ENCODE peak calls at places on chromosome 7, in five cellular contexts. J is fibroblast of lung, Q is psoas muscle, U is heart left ventricle, R is MM.1S. L is an unnamed sample.

GRCh38 chr7:28280516-28280915 is 99.9 kb upstream of the JAZF1 start:
- DNase-seq in R (no peak), U (no peak), J (no peak), Q (no peak), L (no peak)

GRCh38 chr7:50349963-50350944 is 45.7 kb downstream of the IKZF1 start:
- DNase-seq in J (no peak), R (no peak), Q (no peak), U (no peak), L (no peak)

GRCh38 chr7:141585592-141586510 is 34.6 kb downstream of the AGK start:
- DNase-seq in J (peak), Q (no peak), U (no peak), R (no peak), L (no peak)

GRCh38 chr7:20666444-20666843 is 51.0 kb downstream of the ABCB5 start:
- DNase-seq in U (no peak), Q (no peak), J (no peak), R (no peak), L (no peak)

GRCh38 chr7:26376208-26376917 is 84.7 kb downstream of the SNX10 start:
- DNase-seq in R (peak), Q (peak), U (peak), J (no peak), L (peak)

GRCh38 chr7:39673868-39674267 is 50.5 kb downstream of the RALA start:
- DNase-seq in J (no peak), U (no peak), Q (no peak), R (no peak), L (no peak)

GRCh38 chr7:44693641-44694313 is 54.9 kb upstream of the ZMIZ2 start:
- DNase-seq in Q (peak), J (peak), R (no peak), U (peak), L (no peak)

GRCh38 chr7:98086231-98086855 is 20.3 kb upstream of the LMTK2 start:
- DNase-seq in U (no peak), R (no peak), Q (no peak), J (no peak), L (no peak)

GRCh38 chr7:132098337-132098736 is 477.9 kb downstream of the PLXNA4 start:
- DNase-seq in Q (no peak), R (no peak), J (no peak), U (no peak), L (no peak)

GRCh38 chr7:7581531-7582179 is 15.0 kb downstream of the MIOS start:
- DNase-seq in J (no peak), U (no peak), R (no peak), Q (no peak), L (no peak)

GRCh38 chr7:80900583-80901576 is 18.0 kb downstream of the SEMA3C start:
- DNase-seq in R (no peak), U (no peak), J (peak), Q (no peak), L (no peak)

GRCh38 chr7:8260871-8261707 is 878 bp downstream of the ICA1 start:
- DNase-seq in J (peak), R (peak), Q (peak), U (peak), L (peak)

GRCh38 chr7:128006550-128007292 is 24.5 kb downstream of the LRRC4 start:
- DNase-seq in Q (no peak), U (no peak), J (no peak), R (no peak), L (no peak)

GRCh38 chr7:54183055-54183454 is 359.1 kb upstream of the VSTM2A start:
- DNase-seq in R (no peak), J (no peak), Q (no peak), U (no peak), L (no peak)

GRCh38 chr7:131183611-131184119 is 144.0 kb upstream of the MKLN1 start:
- DNase-seq in U (no peak), J (peak), Q (no peak), R (no peak), L (no peak)

GRCh38 chr7:25857376-25858067 is 294.5 kb upstream of the NFE2L3 start:
- DNase-seq in R (no peak), J (no peak), Q (peak), U (no peak), L (no peak)

GRCh38 chr7:80187279-80187678 is 52.6 kb downstream of the GNAI1 start:
- DNase-seq in Q (no peak), R (no peak), U (no peak), J (no peak), L (no peak)

GRCh38 chr7:91034459-91035368 is 229.5 kb upstream of the FZD1 start:
- DNase-seq in Q (no peak), U (peak), J (peak), R (peak), L (peak)

GRCh38 chr7:105587899-105588690 is 6.8 kb upstream of the EFCAB10 start:
- DNase-seq in Q (no peak), U (no peak), R (no peak), J (peak), L (no peak)

GRCh38 chr7:50838675-50839377 is 56.1 kb upstream of the GRB10 start:
- DNase-seq in R (no peak), J (peak), U (peak), Q (peak), L (no peak)

GRCh38 chr7:44383566-44383965 is 58.2 kb upstream of the CAMK2B start:
- DNase-seq in U (peak), Q (peak), R (no peak), J (peak), L (peak)

GRCh38 chr7:153902857-153903256 is 149.3 kb upstream of the DPP6 start:
- DNase-seq in U (no peak), J (no peak), R (no peak), Q (peak), L (no peak)

GRCh38 chr7:83486536-83486935 is 162.4 kb downstream of the SEMA3E start:
- DNase-seq in Q (no peak), U (no peak), R (no peak), J (no peak), L (no peak)

GRCh38 chr7:100085515-100085914 is 3.3 kb upstream of the COPS6 start:
- DNase-seq in U (no peak), J (no peak), R (no peak), Q (no peak), L (no peak)

GRCh38 chr7:138848056-138848975 is 50.3 kb upstream of the ATP6V0A4 start:
- DNase-seq in Q (no peak), U (no peak), J (peak), R (no peak), L (no peak)

GRCh38 chr7:74236284-74236683 is 17.9 kb downstream of the RFC2 start:
- DNase-seq in J (no peak), U (no peak), R (no peak), Q (no peak), L (no peak)
- H3K27ac ChIP-seq in J (no peak), U (no peak), R (no peak), Q (no peak), L (no peak)

GRCh38 chr7:152414779-152415178 is 21.0 kb downstream of the KMT2C start:
- DNase-seq in R (no peak), U (no peak), J (no peak), Q (no peak), L (no peak)

GRCh38 chr7:152406491-152406890 is 29.3 kb downstream of the KMT2C start:
- DNase-seq in R (no peak), Q (no peak), U (no peak), J (no peak), L (no peak)

DNA sequence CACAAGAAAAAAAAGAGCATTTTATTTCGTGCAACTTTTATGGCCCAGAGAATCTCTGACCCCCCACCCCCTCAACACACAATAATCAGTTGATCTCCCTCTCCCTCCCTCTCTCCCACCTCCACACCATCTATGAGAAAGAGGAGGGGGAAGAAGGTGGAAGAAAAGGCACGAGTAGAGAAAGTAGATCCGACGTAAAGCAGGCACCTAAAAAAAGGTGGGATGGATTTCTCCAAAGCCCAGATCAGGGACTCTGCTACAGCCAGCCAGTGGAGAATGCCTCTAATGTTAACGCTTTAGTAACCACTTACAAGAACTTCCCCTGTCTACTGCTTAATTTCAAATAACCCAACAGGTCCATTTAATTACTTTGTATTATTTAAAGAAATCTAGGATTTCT is 24.4 kb downstream of the KMT2C start:
- DNase-seq in J (no peak), R (no peak), Q (no peak), U (no peak), L (no peak)
- H3K4me3 ChIP-seq in J (no peak), R (no peak), Q (peak), U (no peak), L (no peak)

DNA sequence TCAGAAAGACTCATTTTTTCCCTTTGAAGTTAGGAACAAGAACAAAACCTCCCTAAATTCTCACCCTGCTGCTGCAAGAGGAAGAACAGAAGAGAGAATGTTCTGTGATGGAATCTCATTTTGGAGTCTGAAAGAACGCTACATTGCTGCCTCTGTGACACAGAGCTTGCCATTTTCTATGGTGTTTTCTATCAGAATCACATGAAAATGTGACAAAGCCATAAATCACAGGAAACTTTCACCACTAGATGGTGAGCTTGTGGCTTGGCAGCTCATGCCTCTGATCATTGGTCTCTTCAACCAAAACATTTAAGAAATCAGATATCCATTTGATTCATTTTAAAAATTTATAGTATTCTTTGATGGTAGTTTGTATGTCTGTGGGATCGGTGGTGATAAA is 82.9 kb downstream of the CADPS2 start:
- DNase-seq in R (peak), Q (no peak), U (no peak), J (peak), L (peak)
- TF ChIP-seq CTCF in R (peak), Q (peak), U (peak), J (peak), L (peak)

GRCh38 chr7:47664650-47665049 is 82.7 kb upstream of the TNS3 start:
- DNase-seq in J (no peak), R (no peak), Q (no peak), U (no peak), L (no peak)

GRCh38 chr7:47663841-47664240 is 81.9 kb upstream of the TNS3 start:
- DNase-seq in J (no peak), U (no peak), Q (no peak), R (no peak), L (no peak)

GRCh38 chr7:47669178-47669878 is 87.4 kb upstream of the TNS3 start:
- DNase-seq in J (peak), R (peak), Q (peak), U (peak), L (no peak)

GRCh38 chr7:47663239-47663638 is 81.3 kb upstream of the TNS3 start:
- DNase-seq in Q (no peak), J (no peak), R (no peak), U (no peak), L (no peak)

DNA sequence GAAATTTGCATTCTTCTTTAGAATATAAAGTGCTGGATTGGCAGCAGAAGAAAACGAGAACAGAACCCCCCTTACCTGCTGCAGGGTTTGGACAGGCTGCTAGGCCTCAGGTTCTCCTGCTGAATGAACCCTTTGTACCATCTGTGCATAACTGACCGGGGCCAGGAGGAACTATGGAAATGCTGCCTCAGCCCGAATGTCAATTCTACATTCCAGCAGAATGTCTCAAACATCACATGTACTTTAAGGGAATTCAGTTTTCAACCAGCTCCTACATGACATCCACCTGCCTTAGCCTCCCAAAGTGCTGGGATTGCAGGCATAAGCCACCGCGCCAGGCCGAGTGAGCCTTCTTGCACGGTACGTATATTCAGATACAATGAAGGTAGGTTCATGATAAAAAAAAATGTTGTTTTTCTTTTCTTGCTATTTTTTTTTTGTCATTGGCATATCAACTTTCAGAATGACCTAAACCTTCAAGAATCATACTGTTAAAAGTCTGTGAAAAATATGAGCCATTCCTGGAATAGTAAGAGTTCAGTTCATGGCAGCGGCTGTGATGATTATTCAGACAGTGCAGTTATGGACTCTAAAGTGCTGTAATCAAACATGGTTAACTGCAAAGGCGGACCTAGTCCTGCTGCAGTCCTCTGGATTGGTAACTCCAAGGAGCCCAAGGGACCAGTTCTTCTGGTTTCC is 84.4 kb upstream of the TNS3 start:
- DNase-seq in Q (no peak), R (no peak), U (no peak), J (peak), L (no peak)
- H3K27ac ChIP-seq in Q (no peak), R (no peak), U (no peak), J (peak), L (no peak)

GRCh38 chr7:22350466-22351328 is 6.3 kb downstream of the RAPGEF5 start:
- DNase-seq in R (peak), Q (no peak), U (no peak), J (peak), L (no peak)
- H3K4me3 ChIP-seq in R (peak), Q (no peak), U (no peak), J (no peak), L (no peak)

DNA sequence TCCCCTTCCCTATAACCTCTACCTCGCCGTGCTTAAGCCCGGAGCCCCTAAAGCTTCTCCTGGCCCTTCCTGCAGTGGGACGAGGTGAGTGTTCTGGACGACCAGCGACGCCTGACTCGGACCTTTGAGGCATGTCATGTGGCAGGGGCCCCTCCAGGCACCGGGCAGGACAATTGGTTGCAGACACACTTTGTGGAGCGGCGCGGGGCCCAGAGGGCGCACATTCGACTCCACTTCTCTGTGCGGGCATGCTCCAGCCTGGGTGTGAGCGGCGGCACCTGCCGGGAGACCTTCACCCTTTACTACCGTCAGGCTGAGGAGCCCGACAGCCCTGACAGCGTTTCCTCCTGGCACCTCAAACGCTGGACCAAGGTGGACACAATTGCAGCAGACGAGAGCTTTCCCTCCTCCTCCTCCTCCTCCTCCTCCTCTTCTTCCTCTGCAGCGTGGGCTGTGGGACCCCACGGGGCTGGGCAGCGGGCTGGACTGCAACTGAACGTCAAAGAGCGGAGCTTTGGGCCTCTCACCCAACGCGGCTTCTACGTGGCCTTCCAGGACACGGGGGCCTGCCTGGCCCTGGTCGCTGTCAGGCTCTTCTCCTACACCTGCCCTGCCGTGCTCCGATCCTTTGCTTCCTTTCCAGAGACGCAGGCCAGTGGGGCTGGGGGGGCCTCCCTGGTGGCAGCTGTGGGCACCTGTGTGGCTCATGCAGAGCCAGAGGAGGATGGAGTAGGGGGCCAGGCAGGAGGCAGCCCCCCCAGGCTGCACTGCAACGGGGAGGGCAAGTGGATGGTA is 9.2 kb downstream of the EPHB6 start:
- DNase-seq in J (no peak), Q (peak), R (no peak), U (no peak), L (no peak)
- TF ChIP-seq CTCF in J (no peak), Q (no peak), R (no peak), U (no peak), L (no peak)

GRCh38 chr7:85104432-85105205 is 82.2 kb downstream of the SEMA3D start:
- DNase-seq in Q (no peak), U (no peak), J (peak), R (no peak), L (no peak)
- H3K27ac ChIP-seq in Q (no peak), U (peak), J (no peak), R (no peak), L (no peak)

GRCh38 chr7:87218941-87219544 is 489 bp downstream of the TMEM243 start:
- DNase-seq in J (peak), R (peak), Q (peak), U (peak), L (no peak)

GRCh38 chr7:87215051-87215450 is 4.5 kb downstream of the TMEM243 start:
- DNase-seq in Q (no peak), U (no peak), J (no peak), R (no peak), L (no peak)

GRCh38 chr7:87217983-87218653 is 1.4 kb downstream of the TMEM243 start:
- DNase-seq in R (no peak), Q (no peak), J (no peak), U (no peak), L (no peak)

GRCh38 chr7:87219545-87220025 is at the start of gene TMEM243:
- DNase-seq in Q (peak), R (peak), U (peak), J (peak), L (peak)

DNA sequence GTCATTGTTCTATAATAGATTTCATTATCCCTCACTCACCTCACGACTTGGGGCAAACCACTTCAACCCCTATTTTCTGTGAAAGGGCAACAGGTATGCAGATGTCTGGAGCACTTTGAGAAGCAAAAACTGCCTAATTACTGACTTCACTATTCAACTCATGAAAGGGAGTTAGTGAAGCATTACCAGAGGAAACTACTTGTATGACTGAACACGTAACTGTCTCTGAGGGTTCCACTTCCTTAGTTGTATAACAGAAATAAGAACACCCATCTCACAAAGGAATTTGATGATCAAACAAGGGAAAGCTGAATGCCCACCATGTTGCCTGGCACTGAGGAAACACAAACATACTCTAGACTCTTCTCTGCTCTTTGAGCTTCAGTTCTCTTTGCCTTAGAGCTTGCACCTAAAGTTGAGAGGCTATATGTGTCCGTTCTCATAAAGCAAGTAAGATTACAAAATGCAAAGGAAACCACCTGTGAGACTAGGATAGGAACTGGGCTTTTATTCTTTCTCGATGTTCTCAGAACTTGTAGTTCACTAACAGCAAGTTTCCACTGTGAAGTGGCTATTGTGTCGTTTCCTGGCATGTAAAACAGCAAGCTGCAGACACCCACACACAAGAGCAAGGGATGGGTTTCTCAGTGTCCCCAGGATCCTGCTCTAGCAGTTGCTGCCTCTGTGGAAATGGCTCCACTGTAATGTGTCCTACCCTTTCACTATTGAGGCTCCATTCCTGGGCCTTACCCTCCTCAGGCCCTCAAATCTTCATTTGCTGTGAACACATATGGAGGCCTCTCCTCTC is 2.6 kb downstream of the TMEM243 start:
- DNase-seq in R (peak), U (no peak), Q (no peak), J (no peak), L (no peak)
- H3K4me3 ChIP-seq in R (peak), U (no peak), Q (no peak), J (no peak), L (peak)

GRCh38 chr7:55231736-55232280 is 133.3 kb upstream of the LANCL2 start:
- DNase-seq in U (no peak), R (no peak), J (no peak), Q (no peak), L (no peak)
- TF ChIP-seq CTCF in U (no peak), R (no peak), J (no peak), Q (no peak), L (no peak)